ENCODE peak calls at places on chromosomes 1 and 21, in ten cellular contexts. One of them, this sample, is unnamed.

GRCh38 chr21:29289317-29289716 is 9.4 kb upstream of the BACH1 start:
- DNase-seq in astrocyte of the spinal cord: no peak
- DNase-seq in choroid plexus epithelial cell: peak
- DNase-seq in body of pancreas: no peak
- DNase-seq in nephron progenitor cell: no peak
- DNase-seq in H9: no peak
- DNase-seq in H1: no peak
- DNase-seq in GM06990: no peak
- DNase-seq in uterus: no peak
- DNase-seq in glutamatergic neuron: no peak
- DNase-seq in this sample: no peak

GRCh38 chr1:240189386-240189989 is 97.8 kb downstream of the FMN2 start:
- DNase-seq in choroid plexus epithelial cell: peak
- DNase-seq in body of pancreas: peak
- DNase-seq in GM06990: peak
- DNase-seq in nephron progenitor cell: peak
- DNase-seq in H9: no peak
- DNase-seq in astrocyte of the spinal cord: peak
- DNase-seq in glutamatergic neuron: no peak
- DNase-seq in H1: peak
- DNase-seq in uterus: no peak
- DNase-seq in this sample: peak

GRCh38 chr1:184433928-184434502 is 47.2 kb downstream of the C1orf21 start:
- DNase-seq in H9: no peak
- DNase-seq in choroid plexus epithelial cell: no peak
- DNase-seq in H1: no peak
- DNase-seq in GM06990: no peak
- DNase-seq in body of pancreas: no peak
- DNase-seq in glutamatergic neuron: no peak
- DNase-seq in astrocyte of the spinal cord: no peak
- DNase-seq in nephron progenitor cell: no peak
- DNase-seq in uterus: no peak
- DNase-seq in this sample: no peak

GRCh38 chr1:87894041-87894440 is 565.4 kb downstream of the LMO4 start:
- DNase-seq in H1: no peak
- DNase-seq in GM06990: peak
- DNase-seq in uterus: no peak
- DNase-seq in astrocyte of the spinal cord: no peak
- DNase-seq in H9: no peak
- DNase-seq in body of pancreas: no peak
- DNase-seq in glutamatergic neuron: no peak
- DNase-seq in nephron progenitor cell: no peak
- DNase-seq in choroid plexus epithelial cell: no peak
- DNase-seq in this sample: no peak

GRCh38 chr1:229272164-229273158 is 1.6 kb downstream of the RAB4A start:
- DNase-seq in uterus: no peak
- DNase-seq in glutamatergic neuron: no peak
- DNase-seq in astrocyte of the spinal cord: no peak
- DNase-seq in H9: no peak
- DNase-seq in choroid plexus epithelial cell: no peak
- DNase-seq in GM06990: no peak
- DNase-seq in H1: no peak
- DNase-seq in nephron progenitor cell: no peak
- DNase-seq in body of pancreas: peak
- DNase-seq in this sample: peak

GRCh38 chr1:25620701-25621350 is 4.2 kb downstream of the MAN1C1 start:
- DNase-seq in H1: no peak
- DNase-seq in astrocyte of the spinal cord: no peak
- DNase-seq in choroid plexus epithelial cell: no peak
- DNase-seq in glutamatergic neuron: no peak
- DNase-seq in nephron progenitor cell: no peak
- DNase-seq in H9: no peak
- DNase-seq in GM06990: no peak
- DNase-seq in body of pancreas: no peak
- DNase-seq in uterus: no peak
- DNase-seq in this sample: no peak

GRCh38 chr1:165143437-165144065 is 213.0 kb downstream of the LMX1A start:
- DNase-seq in H9: peak
- DNase-seq in uterus: no peak
- DNase-seq in GM06990: no peak
- DNase-seq in glutamatergic neuron: peak
- DNase-seq in nephron progenitor cell: peak
- DNase-seq in astrocyte of the spinal cord: no peak
- DNase-seq in H1: no peak
- DNase-seq in choroid plexus epithelial cell: no peak
- DNase-seq in body of pancreas: peak
- DNase-seq in this sample: peak

GRCh38 chr1:239922778-239923522 is 168.7 kb upstream of the FMN2 start:
- DNase-seq in H1: no peak
- DNase-seq in nephron progenitor cell: no peak
- DNase-seq in GM06990: no peak
- DNase-seq in body of pancreas: no peak
- DNase-seq in uterus: no peak
- DNase-seq in astrocyte of the spinal cord: peak
- DNase-seq in choroid plexus epithelial cell: no peak
- DNase-seq in H9: no peak
- DNase-seq in glutamatergic neuron: no peak
- DNase-seq in this sample: peak

DNA sequence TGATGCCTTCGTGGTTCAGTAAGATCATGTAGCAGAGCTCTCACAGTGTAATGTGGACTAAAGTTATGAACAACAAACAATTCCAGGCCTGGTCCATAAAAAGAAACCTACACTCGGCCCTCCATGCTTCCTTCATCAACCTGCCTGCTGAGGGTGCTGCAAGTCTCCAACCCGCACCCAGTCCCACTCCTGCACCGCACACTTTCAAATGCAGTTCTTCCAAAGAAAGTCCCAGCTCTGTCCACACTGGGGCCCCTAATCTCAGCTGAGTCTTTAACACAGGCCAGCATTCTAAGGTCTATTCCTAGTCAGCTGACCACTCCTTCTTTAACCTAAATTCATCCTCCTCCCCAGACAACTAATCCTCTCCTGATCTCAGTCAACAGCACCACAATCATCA is 71.5 kb upstream of the NR5A2 start:
- DNase-seq in nephron progenitor cell: no peak
- DNase-seq in body of pancreas: peak
- DNase-seq in choroid plexus epithelial cell: no peak
- DNase-seq in astrocyte of the spinal cord: no peak
- DNase-seq in uterus: no peak
- DNase-seq in GM06990: no peak
- DNase-seq in H1: no peak
- DNase-seq in glutamatergic neuron: no peak
- DNase-seq in H9: peak
- DNase-seq in this sample: no peak
- TF ChIP-seq CTCF in nephron progenitor cell: no peak
- TF ChIP-seq CTCF in body of pancreas: no peak
- TF ChIP-seq CTCF in choroid plexus epithelial cell: no peak
- TF ChIP-seq CTCF in astrocyte of the spinal cord: no peak
- TF ChIP-seq CTCF in uterus: no peak
- TF ChIP-seq CTCF in GM06990: no peak
- TF ChIP-seq CTCF in H1: no peak
- TF ChIP-seq CTCF in glutamatergic neuron: no peak
- TF ChIP-seq CTCF in H9: no peak
- TF ChIP-seq CTCF in this sample: no peak

DNA sequence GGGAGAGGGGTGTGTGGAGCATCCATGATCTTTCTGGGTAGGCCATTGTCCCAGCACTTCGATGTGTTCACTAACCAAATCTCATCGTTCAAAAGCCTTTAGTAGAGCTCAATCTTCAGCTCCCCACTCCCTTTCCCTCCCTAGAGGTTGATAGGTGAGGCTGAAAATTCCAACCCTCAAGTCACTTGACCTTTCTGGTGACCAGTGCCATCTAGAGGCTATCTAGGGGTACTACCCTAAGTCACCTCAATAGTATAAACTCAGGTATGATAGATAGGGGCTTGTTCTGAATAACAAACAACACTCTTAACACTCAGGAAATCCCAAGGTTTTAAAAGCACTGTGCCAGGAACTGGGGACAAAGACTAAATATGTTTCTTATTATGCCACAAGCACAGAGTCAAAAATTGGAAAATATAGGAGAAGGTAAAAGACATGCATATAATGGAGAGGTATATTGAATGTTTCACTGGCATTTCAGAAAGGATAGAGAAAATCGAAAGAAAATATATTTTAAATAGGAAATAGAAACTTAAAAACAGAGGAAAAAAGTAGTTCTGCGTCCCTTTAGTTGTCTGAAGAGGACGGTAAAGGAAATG is 42.9 kb upstream of the CD53 start:
- DNase-seq in glutamatergic neuron: no peak
- DNase-seq in nephron progenitor cell: peak
- DNase-seq in H9: peak
- DNase-seq in H1: peak
- DNase-seq in astrocyte of the spinal cord: no peak
- DNase-seq in GM06990: peak
- DNase-seq in choroid plexus epithelial cell: peak
- DNase-seq in uterus: no peak
- DNase-seq in body of pancreas: no peak
- DNase-seq in this sample: peak
- TF ChIP-seq CTCF in glutamatergic neuron: peak
- TF ChIP-seq CTCF in nephron progenitor cell: peak
- TF ChIP-seq CTCF in H9: peak
- TF ChIP-seq CTCF in H1: peak
- TF ChIP-seq CTCF in astrocyte of the spinal cord: peak
- TF ChIP-seq CTCF in GM06990: peak
- TF ChIP-seq CTCF in choroid plexus epithelial cell: peak
- TF ChIP-seq CTCF in uterus: no peak
- TF ChIP-seq CTCF in body of pancreas: peak
- TF ChIP-seq CTCF in this sample: peak

GRCh38 chr1:93877529-93877928 is 1.5 kb downstream of the DNTTIP2 start:
- DNase-seq in H1: no peak
- DNase-seq in choroid plexus epithelial cell: no peak
- DNase-seq in uterus: no peak
- DNase-seq in body of pancreas: no peak
- DNase-seq in nephron progenitor cell: no peak
- DNase-seq in glutamatergic neuron: no peak
- DNase-seq in GM06990: no peak
- DNase-seq in astrocyte of the spinal cord: no peak
- DNase-seq in H9: no peak
- DNase-seq in this sample: no peak

GRCh38 chr1:93871356-93871755 is 7.7 kb downstream of the DNTTIP2 start:
- DNase-seq in choroid plexus epithelial cell: no peak
- DNase-seq in nephron progenitor cell: no peak
- DNase-seq in GM06990: no peak
- DNase-seq in H9: no peak
- DNase-seq in uterus: no peak
- DNase-seq in body of pancreas: no peak
- DNase-seq in H1: no peak
- DNase-seq in glutamatergic neuron: no peak
- DNase-seq in astrocyte of the spinal cord: no peak
- DNase-seq in this sample: no peak

GRCh38 chr1:93876284-93876683 is 2.7 kb downstream of the DNTTIP2 start:
- DNase-seq in choroid plexus epithelial cell: no peak
- DNase-seq in glutamatergic neuron: no peak
- DNase-seq in H9: no peak
- DNase-seq in GM06990: no peak
- DNase-seq in nephron progenitor cell: no peak
- DNase-seq in H1: no peak
- DNase-seq in astrocyte of the spinal cord: no peak
- DNase-seq in uterus: no peak
- DNase-seq in body of pancreas: no peak
- DNase-seq in this sample: no peak

GRCh38 chr1:93878501-93878888 is 511 bp downstream of the DNTTIP2 start:
- DNase-seq in nephron progenitor cell: peak
- DNase-seq in uterus: peak
- DNase-seq in H1: no peak
- DNase-seq in body of pancreas: peak
- DNase-seq in glutamatergic neuron: peak
- DNase-seq in GM06990: peak
- DNase-seq in choroid plexus epithelial cell: no peak
- DNase-seq in astrocyte of the spinal cord: peak
- DNase-seq in H9: no peak
- DNase-seq in this sample: peak

DNA sequence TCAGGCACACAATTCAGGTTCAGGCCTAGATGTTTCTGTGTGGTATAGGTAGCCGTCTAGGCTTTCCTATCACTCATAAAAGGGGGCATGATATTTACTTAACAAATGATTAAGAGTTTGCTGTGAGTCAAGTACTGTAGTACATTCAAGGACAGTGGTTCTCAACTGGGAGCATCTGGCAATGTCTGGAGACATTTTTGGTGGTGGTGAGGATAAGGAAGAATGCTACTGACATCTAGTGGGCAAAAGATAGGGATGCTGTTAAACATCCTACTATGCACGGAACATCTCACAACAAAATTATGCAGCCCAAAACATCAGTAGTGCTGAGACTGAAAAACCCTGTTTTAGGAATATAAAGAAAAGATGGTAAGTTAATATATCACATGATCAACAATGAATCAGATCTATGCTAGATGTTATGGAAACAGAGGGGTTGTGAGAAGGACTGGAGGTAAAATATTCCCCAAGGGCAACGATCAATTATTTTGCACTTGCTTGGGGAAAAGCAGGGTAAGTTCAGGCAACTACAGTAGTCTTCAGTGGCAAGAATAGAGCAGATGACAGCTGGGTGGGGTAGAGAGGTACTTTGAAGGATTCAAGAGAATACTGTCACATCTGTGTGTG is 4.9 kb downstream of the DNTTIP2 start:
- DNase-seq in H9: no peak
- DNase-seq in GM06990: no peak
- DNase-seq in choroid plexus epithelial cell: peak
- DNase-seq in glutamatergic neuron: no peak
- DNase-seq in astrocyte of the spinal cord: peak
- DNase-seq in uterus: no peak
- DNase-seq in nephron progenitor cell: peak
- DNase-seq in body of pancreas: no peak
- DNase-seq in H1: no peak
- DNase-seq in this sample: peak
- TF ChIP-seq CTCF in H9: peak
- TF ChIP-seq CTCF in GM06990: peak
- TF ChIP-seq CTCF in choroid plexus epithelial cell: peak
- TF ChIP-seq CTCF in glutamatergic neuron: peak
- TF ChIP-seq CTCF in astrocyte of the spinal cord: peak
- TF ChIP-seq CTCF in uterus: peak
- TF ChIP-seq CTCF in nephron progenitor cell: peak
- TF ChIP-seq CTCF in body of pancreas: peak
- TF ChIP-seq CTCF in H1: peak
- TF ChIP-seq CTCF in this sample: peak

GRCh38 chr1:64240209-64240608 is 36.8 kb downstream of the UBE2U start:
- DNase-seq in body of pancreas: no peak
- DNase-seq in glutamatergic neuron: no peak
- DNase-seq in H1: no peak
- DNase-seq in GM06990: no peak
- DNase-seq in H9: no peak
- DNase-seq in astrocyte of the spinal cord: peak
- DNase-seq in nephron progenitor cell: no peak
- DNase-seq in choroid plexus epithelial cell: peak
- DNase-seq in uterus: no peak
- DNase-seq in this sample: no peak

GRCh38 chr1:64245495-64245894 is 42.1 kb downstream of the UBE2U start:
- DNase-seq in H9: no peak
- DNase-seq in uterus: no peak
- DNase-seq in H1: no peak
- DNase-seq in GM06990: no peak
- DNase-seq in glutamatergic neuron: no peak
- DNase-seq in astrocyte of the spinal cord: no peak
- DNase-seq in choroid plexus epithelial cell: no peak
- DNase-seq in nephron progenitor cell: no peak
- DNase-seq in body of pancreas: peak
- DNase-seq in this sample: no peak

GRCh38 chr1:64243757-64244080 is 40.3 kb downstream of the UBE2U start:
- DNase-seq in H9: no peak
- DNase-seq in nephron progenitor cell: no peak
- DNase-seq in astrocyte of the spinal cord: no peak
- DNase-seq in body of pancreas: no peak
- DNase-seq in glutamatergic neuron: no peak
- DNase-seq in H1: no peak
- DNase-seq in uterus: no peak
- DNase-seq in choroid plexus epithelial cell: no peak
- DNase-seq in GM06990: no peak
- DNase-seq in this sample: no peak

GRCh38 chr1:64241069-64241468 is 37.6 kb downstream of the UBE2U start:
- DNase-seq in H9: no peak
- DNase-seq in choroid plexus epithelial cell: no peak
- DNase-seq in astrocyte of the spinal cord: no peak
- DNase-seq in body of pancreas: no peak
- DNase-seq in glutamatergic neuron: no peak
- DNase-seq in GM06990: no peak
- DNase-seq in H1: no peak
- DNase-seq in nephron progenitor cell: no peak
- DNase-seq in uterus: no peak
- DNase-seq in this sample: no peak

DNA sequence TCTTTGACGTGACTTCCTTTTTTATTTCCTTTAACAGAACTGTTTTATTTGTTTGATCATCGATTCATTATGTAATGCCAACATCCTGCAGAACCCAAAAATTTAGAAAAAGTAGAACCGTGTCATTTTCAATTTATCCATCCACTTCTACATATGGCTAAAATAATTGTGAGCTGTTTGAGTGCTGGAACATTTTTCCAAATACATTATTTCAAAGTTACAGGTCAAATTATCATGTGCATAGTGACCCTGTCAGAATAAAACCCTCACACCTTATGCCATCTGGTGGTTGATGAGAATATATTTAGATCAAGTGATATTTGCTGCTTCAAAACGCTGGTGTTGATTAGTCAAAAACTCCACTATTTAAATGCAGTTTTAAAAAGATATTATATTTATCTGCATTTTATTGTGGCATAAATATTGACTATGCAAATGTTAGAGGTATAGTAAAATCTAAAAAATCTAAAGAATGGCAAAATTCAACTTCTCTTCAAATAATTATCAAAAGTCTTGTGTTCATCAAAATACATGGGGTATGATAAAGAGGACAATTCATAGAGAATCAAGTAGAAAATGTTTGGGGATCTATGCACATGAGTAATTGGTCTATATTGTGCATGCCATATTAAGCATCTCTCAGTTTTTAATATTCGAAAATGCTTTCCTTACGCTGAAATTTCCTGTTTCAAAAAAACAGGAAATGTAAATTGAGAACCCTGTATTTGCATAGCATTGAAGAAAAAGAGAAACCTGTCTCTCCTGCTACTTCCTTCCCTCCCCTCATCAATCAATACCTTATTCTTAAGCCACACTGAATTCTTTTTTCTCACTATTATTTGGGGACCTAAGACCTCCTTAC is 39.7 kb downstream of the UBE2U start:
- DNase-seq in nephron progenitor cell: no peak
- DNase-seq in uterus: no peak
- DNase-seq in glutamatergic neuron: no peak
- DNase-seq in GM06990: no peak
- DNase-seq in H1: no peak
- DNase-seq in astrocyte of the spinal cord: peak
- DNase-seq in H9: no peak
- DNase-seq in choroid plexus epithelial cell: peak
- DNase-seq in body of pancreas: no peak
- DNase-seq in this sample: peak
- TF ChIP-seq CTCF in nephron progenitor cell: peak
- TF ChIP-seq CTCF in uterus: peak
- TF ChIP-seq CTCF in glutamatergic neuron: peak
- TF ChIP-seq CTCF in GM06990: no peak
- TF ChIP-seq CTCF in H1: peak
- TF ChIP-seq CTCF in astrocyte of the spinal cord: peak
- TF ChIP-seq CTCF in H9: peak
- TF ChIP-seq CTCF in choroid plexus epithelial cell: peak
- TF ChIP-seq CTCF in body of pancreas: peak
- TF ChIP-seq CTCF in this sample: peak

This sample was measured in MCF 10A.